ENCODE peak calls at places on chromosome 5, in nine cellular contexts. G, S, E, B, T, H, L, I and N are unnamed samples.

GRCh38 chr5:94855543-94855942 is 237.1 kb downstream of the SLF1 start:
- DNase-seq in L (no peak), B (no peak), S (no peak), G (no peak), I (no peak), E (no peak), H (peak; percentile 16), T (no peak), N (peak; percentile 23)

GRCh38 chr5:131609774-131610173 is 25.3 kb downstream of the RAPGEF6 start:
- DNase-seq in L (no peak), G (no peak), H (no peak), E (no peak), I (no peak), B (no peak), T (no peak), S (no peak), N (no peak)

GRCh38 chr5:57696005-57696755 is 213.6 kb upstream of the ACTBL2 start:
- DNase-seq in B (no peak), S (no peak), E (no peak), T (no peak), L (no peak), H (no peak), I (no peak), G (no peak), N (no peak)

GRCh38 chr5:112276996-112277395 is 142.1 kb downstream of the EPB41L4A start:
- DNase-seq in H (peak; percentile 55), G (peak; percentile 1), I (peak; percentile 29), S (no peak), L (no peak), B (no peak), T (no peak), E (no peak), N (no peak)

GRCh38 chr5:65986050-65986451 is 59.7 kb downstream of the ERBIN start:
- DNase-seq in B (no peak), L (no peak), T (no peak), I (no peak), E (no peak), G (no peak), H (no peak), S (no peak), N (no peak)

GRCh38 chr5:149828161-149829011 is 98.3 kb downstream of the PPARGC1B start:
- DNase-seq in G (peak; percentile 65), B (peak; percentile 74), E (peak; percentile 94), L (peak; percentile 85), T (peak; percentile 90), I (peak; percentile 96), H (peak; percentile 88), S (peak; percentile 58), N (peak; percentile 73)

GRCh38 chr5:91074615-91075014 is 308.5 kb downstream of the ARRDC3 start:
- DNase-seq in S (no peak), I (no peak), T (no peak), L (peak; percentile 82), B (no peak), E (no peak), H (no peak), G (no peak), N (no peak)

GRCh38 chr5:8686707-8687106 is 817.8 kb downstream of the MTRR start:
- DNase-seq in B (no peak), L (peak; percentile 20), E (no peak), I (no peak), T (no peak), G (no peak), S (no peak), H (no peak), N (no peak)

GRCh38 chr5:124612023-124612422 is 134.4 kb downstream of the ZNF608 start:
- DNase-seq in T (no peak), L (no peak), S (no peak), H (no peak), G (no peak), E (no peak), I (no peak), B (no peak), N (no peak)

GRCh38 chr5:137862251-137862650 is 5.4 kb upstream of the MYOT start:
- DNase-seq in L (no peak), S (no peak), B (no peak), G (no peak), H (no peak), E (no peak), T (no peak), I (no peak), N (no peak)

GRCh38 chr5:77008413-77008812 is 21.8 kb upstream of the AGGF1 start:
- DNase-seq in S (no peak), I (no peak), G (no peak), H (no peak), T (no peak), L (no peak), E (no peak), B (no peak), N (no peak)

GRCh38 chr5:128579111-128579510 is 41.1 kb upstream of the FBN2 start:
- DNase-seq in E (no peak), B (no peak), G (no peak), S (no peak), T (no peak), L (peak; percentile 92), I (no peak), H (no peak), N (no peak)

GRCh38 chr5:96984506-96985192 is 48.8 kb downstream of the LNPEP start:
- DNase-seq in I (no peak), H (no peak), E (no peak), S (no peak), L (peak; percentile 34), T (no peak), G (peak; percentile 1), B (no peak), N (no peak)

GRCh38 chr5:180328296-180329137 is 24.6 kb downstream of the GFPT2 start:
- DNase-seq in G (peak; percentile 59), L (no peak), B (peak; percentile 65), I (peak; percentile 95), S (peak; percentile 65), E (peak; percentile 94), T (peak; percentile 88), H (peak; percentile 87), N (peak; percentile 69)

GRCh38 chr5:144972317-144972716 is 801.6 kb downstream of the KCTD16 start:
- DNase-seq in B (no peak), S (no peak), T (no peak), I (no peak), G (no peak), H (no peak), E (no peak), L (no peak), N (no peak)

GRCh38 chr5:126777257-126777973 is 479 bp downstream of the LMNB1 start:
- DNase-seq in E (peak; percentile 85), H (peak; percentile 75), S (peak; percentile 42), L (no peak), T (peak; percentile 64), G (peak; percentile 26), B (peak; percentile 25), I (peak; percentile 72), N (peak; percentile 53)

GRCh38 chr5:85896499-85896898 is 721.2 kb upstream of the COX7C start:
- DNase-seq in S (no peak), T (no peak), G (no peak), B (no peak), I (no peak), E (no peak), H (no peak), L (no peak), N (no peak)

GRCh38 chr5:14534773-14535172 is 46.8 kb upstream of the OTULINL start:
- DNase-seq in E (no peak), S (no peak), L (no peak), B (no peak), T (no peak), H (no peak), I (no peak), G (no peak), N (no peak)

GRCh38 chr5:132489871-132490483 is 596 bp downstream of the IRF1 start:
- DNase-seq in I (peak; percentile 27), H (peak; percentile 53), S (no peak), T (peak; percentile 83), E (peak; percentile 87), L (no peak), G (no peak), B (peak; percentile 65), N (peak; percentile 25)

GRCh38 chr5:180333661-180334060 is 19.5 kb downstream of the GFPT2 start:
- DNase-seq in B (no peak), G (no peak), L (no peak), I (no peak), T (no peak), E (peak; percentile 73), H (no peak), S (no peak), N (no peak)

GRCh38 chr5:112779531-112779930 is 41.8 kb downstream of the APC start:
- DNase-seq in L (peak; percentile 71), H (no peak), S (no peak), G (no peak), E (no peak), B (no peak), I (no peak), T (no peak), N (no peak)

GRCh38 chr5:135086326-135086725 is 52.3 kb upstream of the PITX1 start:
- DNase-seq in T (no peak), H (no peak), G (no peak), I (no peak), S (no peak), L (no peak), E (peak; percentile 53), B (no peak), N (no peak)

GRCh38 chr5:111194925-111195324 is 29.3 kb upstream of the CAMK4 start:
- DNase-seq in B (no peak), H (no peak), E (no peak), T (no peak), L (no peak), G (no peak), I (no peak), S (no peak), N (no peak)

GRCh38 chr5:131536211-131536826 is 98.7 kb downstream of the RAPGEF6 start:
- DNase-seq in E (no peak), L (no peak), G (peak; percentile 18), S (no peak), T (no peak), B (no peak), I (no peak), H (peak; percentile 62), N (peak; percentile 66)

GRCh38 chr5:139862313-139862712 is 66.7 kb downstream of the PSD2 start:
- DNase-seq in B (no peak), G (no peak), E (no peak), L (peak; percentile 11), S (no peak), H (no peak), T (no peak), I (no peak), N (no peak)

GRCh38 chr5:32323741-32324140 is 11.0 kb upstream of the MTMR12 start:
- DNase-seq in E (no peak), I (peak; percentile 9), L (no peak), G (no peak), B (no peak), H (no peak), S (no peak), T (no peak), N (no peak)

GRCh38 chr5:174708466-174709207 is 15.7 kb upstream of the MSX2 start:
- DNase-seq in H (peak; percentile 0), B (no peak), T (no peak), G (no peak), L (no peak), I (no peak), S (no peak), E (no peak), N (no peak)

GRCh38 chr5:75051217-75051751 is 1.1 kb downstream of the GCNT4 start:
- DNase-seq in H (peak; percentile 6), I (no peak), L (no peak), E (no peak), B (no peak), T (no peak), S (no peak), G (no peak), N (no peak)

GRCh38 chr5:145637396-145637795 is 197.7 kb downstream of the PRELID2 start:
- DNase-seq in I (no peak), E (no peak), G (no peak), T (no peak), L (no peak), H (no peak), B (no peak), S (no peak), N (no peak)